ENCODE peak calls at places on chromosome 9, in six cellular contexts. One of them, this sample, is unnamed.

GRCh38 chr9:78314953-78315870 is 18.3 kb downstream of the PSAT1 start:
- DNase-seq in Calu3: no peak
- DNase-seq in tibial artery: no peak
- DNase-seq in progenitor cell of endocrine pancreas: no peak
- DNase-seq in HFFc6: peak; percentile 47
- DNase-seq in colonic mucosa: no peak
- DNase-seq in this sample: peak; percentile 56

GRCh38 chr9:137611623-137612609 is 6.4 kb downstream of the ARRDC1 start:
- DNase-seq in Calu3: peak; percentile 96
- DNase-seq in tibial artery: no peak
- DNase-seq in progenitor cell of endocrine pancreas: no peak
- DNase-seq in HFFc6: peak; percentile 81
- DNase-seq in colonic mucosa: peak; percentile 94
- DNase-seq in this sample: peak; percentile 70

GRCh38 chr9:68560131-68560844 is 19.6 kb upstream of the TMEM252 start:
- DNase-seq in Calu3: peak; percentile 51
- DNase-seq in tibial artery: peak; percentile 62
- DNase-seq in progenitor cell of endocrine pancreas: no peak
- DNase-seq in HFFc6: no peak
- DNase-seq in colonic mucosa: peak; percentile 74
- DNase-seq in this sample: peak; percentile 54

GRCh38 chr9:113468716-113469448 is 5.4 kb downstream of the RGS3 start:
- DNase-seq in Calu3: no peak
- DNase-seq in tibial artery: no peak
- DNase-seq in progenitor cell of endocrine pancreas: no peak
- DNase-seq in HFFc6: no peak
- DNase-seq in colonic mucosa: no peak
- DNase-seq in this sample: no peak

GRCh38 chr9:137136926-137137607 is 1.9 kb upstream of the GRIN1 start:
- DNase-seq in Calu3: no peak
- DNase-seq in tibial artery: no peak
- DNase-seq in progenitor cell of endocrine pancreas: no peak
- DNase-seq in HFFc6: no peak
- DNase-seq in colonic mucosa: no peak
- DNase-seq in this sample: no peak

GRCh38 chr9:114008667-114009410 is 69.3 kb downstream of the AMBP start:
- DNase-seq in Calu3: no peak
- DNase-seq in tibial artery: peak; percentile 12
- DNase-seq in progenitor cell of endocrine pancreas: peak; percentile 7
- DNase-seq in HFFc6: no peak
- DNase-seq in colonic mucosa: no peak
- DNase-seq in this sample: no peak

GRCh38 chr9:36470891-36471290 is 70.8 kb upstream of the RNF38 start:
- DNase-seq in Calu3: peak; percentile 12
- DNase-seq in tibial artery: peak; percentile 60
- DNase-seq in progenitor cell of endocrine pancreas: no peak
- DNase-seq in HFFc6: peak; percentile 26
- DNase-seq in colonic mucosa: peak; percentile 65
- DNase-seq in this sample: peak; percentile 64

GRCh38 chr9:119667163-119667562 is 297.9 kb upstream of the BRINP1 start:
- DNase-seq in Calu3: no peak
- DNase-seq in tibial artery: no peak
- DNase-seq in progenitor cell of endocrine pancreas: no peak
- DNase-seq in HFFc6: no peak
- DNase-seq in colonic mucosa: no peak
- DNase-seq in this sample: no peak

GRCh38 chr9:126049896-126050604 is 276.6 kb upstream of the MVB12B start:
- DNase-seq in Calu3: no peak
- DNase-seq in tibial artery: no peak
- DNase-seq in progenitor cell of endocrine pancreas: no peak
- DNase-seq in HFFc6: no peak
- DNase-seq in colonic mucosa: no peak
- DNase-seq in this sample: no peak

GRCh38 chr9:2663886-2664674 is 42.5 kb downstream of the VLDLR start:
- DNase-seq in Calu3: no peak
- DNase-seq in tibial artery: no peak
- DNase-seq in progenitor cell of endocrine pancreas: no peak
- DNase-seq in HFFc6: no peak
- DNase-seq in colonic mucosa: no peak
- DNase-seq in this sample: no peak

GRCh38 chr9:115115117-115115880 is 2.7 kb downstream of the TNC start:
- DNase-seq in Calu3: no peak
- DNase-seq in tibial artery: no peak
- DNase-seq in progenitor cell of endocrine pancreas: no peak
- DNase-seq in HFFc6: peak; percentile 56
- DNase-seq in colonic mucosa: no peak
- DNase-seq in this sample: peak; percentile 44

GRCh38 chr9:80952523-80952922 is 736.8 kb downstream of the TLE1 start:
- DNase-seq in Calu3: no peak
- DNase-seq in tibial artery: no peak
- DNase-seq in progenitor cell of endocrine pancreas: no peak
- DNase-seq in HFFc6: no peak
- DNase-seq in colonic mucosa: no peak
- DNase-seq in this sample: no peak

GRCh38 chr9:8895498-8896224 is 1096.1 kb upstream of the DMAC1 start:
- DNase-seq in Calu3: peak; percentile 3
- DNase-seq in tibial artery: no peak
- DNase-seq in progenitor cell of endocrine pancreas: no peak
- DNase-seq in HFFc6: no peak
- DNase-seq in colonic mucosa: no peak
- DNase-seq in this sample: peak; percentile 69

GRCh38 chr9:131274674-131275331 is 1.5 kb downstream of the FAM78A start:
- DNase-seq in Calu3: no peak
- DNase-seq in tibial artery: peak; percentile 57
- DNase-seq in progenitor cell of endocrine pancreas: no peak
- DNase-seq in HFFc6: no peak
- DNase-seq in colonic mucosa: no peak
- DNase-seq in this sample: no peak

GRCh38 chr9:126652140-126652558 is 38.4 kb downstream of the LMX1B start:
- DNase-seq in Calu3: no peak
- DNase-seq in tibial artery: no peak
- DNase-seq in progenitor cell of endocrine pancreas: no peak
- DNase-seq in HFFc6: no peak
- DNase-seq in colonic mucosa: peak; percentile 89
- DNase-seq in this sample: no peak

GRCh38 chr9:133361507-133362092 is 5.2 kb downstream of the SURF2 start:
- DNase-seq in Calu3: no peak
- DNase-seq in tibial artery: no peak
- DNase-seq in progenitor cell of endocrine pancreas: no peak
- DNase-seq in HFFc6: no peak
- DNase-seq in colonic mucosa: no peak
- DNase-seq in this sample: no peak

GRCh38 chr9:133357656-133358055 is 1.3 kb downstream of the SURF2 start:
- DNase-seq in Calu3: no peak
- DNase-seq in tibial artery: no peak
- DNase-seq in progenitor cell of endocrine pancreas: no peak
- DNase-seq in HFFc6: no peak
- DNase-seq in colonic mucosa: no peak
- DNase-seq in this sample: no peak

GRCh38 chr9:133360400-133361393 is 4.3 kb downstream of the SURF2 start:
- DNase-seq in Calu3: no peak
- DNase-seq in tibial artery: no peak
- DNase-seq in progenitor cell of endocrine pancreas: no peak
- DNase-seq in HFFc6: no peak
- DNase-seq in colonic mucosa: no peak
- DNase-seq in this sample: no peak

GRCh38 chr9:133362359-133363044 is 6.2 kb downstream of the SURF2 start:
- DNase-seq in Calu3: no peak
- DNase-seq in tibial artery: no peak
- DNase-seq in progenitor cell of endocrine pancreas: no peak
- DNase-seq in HFFc6: no peak
- DNase-seq in colonic mucosa: no peak
- DNase-seq in this sample: no peak

DNA sequence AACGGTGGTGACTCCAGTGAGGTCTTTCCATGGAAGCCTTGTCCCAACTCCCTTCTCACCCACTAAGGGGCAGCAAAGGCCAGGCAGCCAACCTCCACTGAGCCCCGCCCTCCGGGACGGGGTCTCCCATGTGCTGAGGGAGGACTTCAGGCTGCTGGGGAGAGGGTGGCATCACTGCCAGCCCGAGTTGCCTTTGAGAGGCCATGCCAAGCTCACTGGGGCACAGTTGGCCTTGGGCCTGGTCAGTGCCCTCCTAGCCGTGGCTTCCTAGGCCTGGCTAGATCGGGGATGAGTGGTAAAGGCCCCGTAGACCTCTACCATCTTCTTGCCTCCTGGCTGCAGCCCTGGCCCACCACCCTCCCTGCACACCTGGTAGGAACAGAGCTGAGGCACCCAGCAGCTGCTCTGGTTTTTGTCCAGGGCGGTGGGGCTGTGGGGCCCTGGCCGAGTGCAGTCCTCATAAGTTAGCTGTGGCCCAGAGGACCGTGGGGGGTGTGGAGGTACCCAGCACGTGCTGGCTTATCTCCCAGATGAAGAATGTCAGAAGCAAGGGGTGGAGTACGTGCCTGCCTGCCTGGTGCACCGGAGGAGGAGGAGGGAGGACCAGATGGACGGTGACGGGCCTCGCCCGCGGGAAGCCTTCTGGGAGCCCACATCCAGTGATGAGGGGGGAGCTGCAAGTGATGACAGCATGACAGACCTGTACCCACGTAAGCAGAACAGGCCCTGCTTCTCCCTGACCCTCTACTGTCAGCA is 3.2 kb downstream of the SURF2 start:
- DNase-seq in Calu3: no peak
- DNase-seq in tibial artery: no peak
- DNase-seq in progenitor cell of endocrine pancreas: no peak
- DNase-seq in HFFc6: no peak
- DNase-seq in colonic mucosa: no peak
- DNase-seq in this sample: no peak
- TF ChIP-seq CTCF in Calu3: no peak
- TF ChIP-seq CTCF in tibial artery: no peak
- TF ChIP-seq CTCF in progenitor cell of endocrine pancreas: peak; percentile 44
- TF ChIP-seq CTCF in HFFc6: peak; percentile 56
- TF ChIP-seq CTCF in colonic mucosa: no peak
- TF ChIP-seq CTCF in this sample: peak; percentile 30

GRCh38 chr9:90775657-90776056 is 26.0 kb upstream of the SYK start:
- DNase-seq in Calu3: no peak
- DNase-seq in tibial artery: no peak
- DNase-seq in progenitor cell of endocrine pancreas: no peak
- DNase-seq in HFFc6: no peak
- DNase-seq in colonic mucosa: no peak
- DNase-seq in this sample: no peak

GRCh38 chr9:90774682-90775081 is 26.9 kb upstream of the SYK start:
- DNase-seq in Calu3: no peak
- DNase-seq in tibial artery: no peak
- DNase-seq in progenitor cell of endocrine pancreas: no peak
- DNase-seq in HFFc6: no peak
- DNase-seq in colonic mucosa: no peak
- DNase-seq in this sample: no peak

GRCh38 chr9:90770927-90771326 is 30.7 kb upstream of the SYK start:
- DNase-seq in Calu3: peak; percentile 15
- DNase-seq in tibial artery: no peak
- DNase-seq in progenitor cell of endocrine pancreas: no peak
- DNase-seq in HFFc6: no peak
- DNase-seq in colonic mucosa: no peak
- DNase-seq in this sample: no peak

GRCh38 chr9:90772381-90772780 is 29.2 kb upstream of the SYK start:
- DNase-seq in Calu3: no peak
- DNase-seq in tibial artery: no peak
- DNase-seq in progenitor cell of endocrine pancreas: no peak
- DNase-seq in HFFc6: no peak
- DNase-seq in colonic mucosa: no peak
- DNase-seq in this sample: no peak

DNA sequence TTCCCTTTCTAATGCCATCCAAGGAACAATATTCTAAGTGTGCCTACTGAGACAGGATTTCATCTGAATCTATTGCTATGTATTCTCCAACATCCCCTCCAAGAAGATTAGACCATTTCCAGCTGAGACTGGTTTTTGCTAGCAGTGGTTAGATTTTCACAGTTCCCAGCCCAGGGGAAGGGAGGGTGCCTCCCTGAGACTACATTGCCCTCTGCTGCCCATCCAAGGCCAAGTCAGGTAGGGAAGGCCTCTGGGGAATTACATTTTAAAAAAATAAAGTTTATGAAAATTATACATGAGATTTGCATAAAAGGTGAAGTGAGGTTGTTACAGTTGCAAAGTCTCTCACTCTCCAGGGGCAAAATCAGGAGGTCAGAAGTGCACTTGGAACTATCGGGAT is 28.0 kb upstream of the SYK start:
- DNase-seq in Calu3: peak; percentile 26
- DNase-seq in tibial artery: no peak
- DNase-seq in progenitor cell of endocrine pancreas: no peak
- DNase-seq in HFFc6: no peak
- DNase-seq in colonic mucosa: peak; percentile 30
- DNase-seq in this sample: no peak
- TF ChIP-seq CTCF in Calu3: peak; percentile 41
- TF ChIP-seq CTCF in tibial artery: no peak
- TF ChIP-seq CTCF in progenitor cell of endocrine pancreas: peak; percentile 68
- TF ChIP-seq CTCF in HFFc6: peak; percentile 48
- TF ChIP-seq CTCF in colonic mucosa: peak; percentile 18
- TF ChIP-seq CTCF in this sample: peak; percentile 21

GRCh38 chr9:83231039-83231438 is 168.1 kb upstream of the RASEF start:
- DNase-seq in Calu3: no peak
- DNase-seq in tibial artery: no peak
- DNase-seq in progenitor cell of endocrine pancreas: no peak
- DNase-seq in HFFc6: peak; percentile 49
- DNase-seq in colonic mucosa: no peak
- DNase-seq in this sample: no peak
- TF ChIP-seq CTCF in Calu3: no peak
- TF ChIP-seq CTCF in tibial artery: no peak
- TF ChIP-seq CTCF in progenitor cell of endocrine pancreas: peak; percentile 29
- TF ChIP-seq CTCF in HFFc6: peak; percentile 75
- TF ChIP-seq CTCF in colonic mucosa: no peak
- TF ChIP-seq CTCF in this sample: no peak

GRCh38 chr9:27717991-27718390 is 144.7 kb upstream of the C9orf72 start:
- DNase-seq in Calu3: no peak
- DNase-seq in tibial artery: no peak
- DNase-seq in progenitor cell of endocrine pancreas: no peak
- DNase-seq in HFFc6: no peak
- DNase-seq in colonic mucosa: no peak
- DNase-seq in this sample: peak; percentile 1

GRCh38 chr9:27711241-27711640 is 138.0 kb upstream of the C9orf72 start:
- DNase-seq in Calu3: no peak
- DNase-seq in tibial artery: no peak
- DNase-seq in progenitor cell of endocrine pancreas: no peak
- DNase-seq in HFFc6: no peak
- DNase-seq in colonic mucosa: no peak
- DNase-seq in this sample: no peak

GRCh38 chr9:27712826-27713225 is 139.5 kb upstream of the C9orf72 start:
- DNase-seq in Calu3: no peak
- DNase-seq in tibial artery: no peak
- DNase-seq in progenitor cell of endocrine pancreas: no peak
- DNase-seq in HFFc6: no peak
- DNase-seq in colonic mucosa: no peak
- DNase-seq in this sample: no peak

GRCh38 chr9:27715651-27716050 is 142.4 kb upstream of the C9orf72 start:
- DNase-seq in Calu3: no peak
- DNase-seq in tibial artery: no peak
- DNase-seq in progenitor cell of endocrine pancreas: no peak
- DNase-seq in HFFc6: no peak
- DNase-seq in colonic mucosa: no peak
- DNase-seq in this sample: no peak

DNA sequence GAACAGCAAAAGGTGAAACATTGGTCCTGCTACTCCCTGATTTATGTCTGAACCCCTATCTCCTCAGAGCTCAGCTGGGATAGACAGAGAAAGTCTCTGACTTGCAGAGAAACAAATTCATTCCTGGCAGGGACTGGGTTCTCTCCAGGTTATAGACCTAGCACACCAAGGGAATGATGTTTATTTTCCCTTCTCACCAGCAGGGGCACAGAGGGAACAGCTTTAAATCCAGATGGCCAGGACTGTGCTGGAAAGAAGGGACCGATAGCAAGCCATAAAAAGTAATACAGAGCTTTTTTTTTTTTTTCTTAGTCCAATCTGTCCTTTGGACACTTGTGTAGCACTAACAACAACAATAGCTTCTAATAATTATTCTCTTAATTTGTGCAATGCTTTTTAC is 141.1 kb upstream of the C9orf72 start:
- DNase-seq in Calu3: no peak
- DNase-seq in tibial artery: no peak
- DNase-seq in progenitor cell of endocrine pancreas: no peak
- DNase-seq in HFFc6: no peak
- DNase-seq in colonic mucosa: no peak
- DNase-seq in this sample: no peak
- TF ChIP-seq CTCF in Calu3: no peak
- TF ChIP-seq CTCF in tibial artery: no peak
- TF ChIP-seq CTCF in progenitor cell of endocrine pancreas: peak; percentile 48
- TF ChIP-seq CTCF in HFFc6: no peak
- TF ChIP-seq CTCF in colonic mucosa: no peak
- TF ChIP-seq CTCF in this sample: no peak